ENCODE peak calls at places on chromosomes 11 and 22, in six cellular contexts. D, N, W, Z, E and V are unnamed samples.

GRCh38 chr11:86800076-86800955 is at the start of gene PRSS23:
- DNase-seq in D (peak; percentile 83), Z (peak; percentile 71), W (no peak), E (no peak), N (no peak), V (no peak)

GRCh38 chr11:117002639-117003305 is 95.5 kb downstream of the SIK3 start:
- DNase-seq in D (no peak), E (no peak), W (no peak), N (no peak), Z (no peak), V (no peak)

GRCh38 chr22:26477341-26477731 is 6.2 kb downstream of the HPS4 start:
- DNase-seq in Z (no peak), W (no peak), D (no peak), N (no peak), E (no peak), V (no peak)

GRCh38 chr22:20955548-20955947 is 11.5 kb upstream of the AIFM3 start:
- DNase-seq in E (no peak), W (no peak), D (no peak), N (no peak), Z (no peak), V (no peak)

GRCh38 chr22:40243891-40244290 is 66.2 kb downstream of the TNRC6B start:
- DNase-seq in N (no peak), Z (peak; percentile 46), W (no peak), D (no peak), E (no peak), V (no peak)

GRCh38 chr22:48782817-48783511 is 1044.7 kb downstream of the BRD1 start:
- DNase-seq in D (peak; percentile 41), Z (no peak), W (no peak), E (no peak), N (no peak), V (peak; percentile 30)

GRCh38 chr11:88282789-88283188 is 54.7 kb downstream of the CTSC start:
- DNase-seq in N (no peak), D (no peak), W (no peak), E (no peak), Z (no peak), V (no peak)

GRCh38 chr22:35567214-35567792 is 26.7 kb downstream of the RASD2 start:
- DNase-seq in Z (no peak), W (no peak), N (no peak), E (no peak), D (no peak), V (no peak)

GRCh38 chr11:69344570-69345145 is 50.7 kb downstream of the MYEOV start:
- DNase-seq in N (no peak), D (peak; percentile 33), Z (no peak), W (no peak), E (peak; percentile 23), V (peak; percentile 26)

GRCh38 chr11:17683378-17684161 is 35.8 kb upstream of the MYOD1 start:
- DNase-seq in W (no peak), D (no peak), E (no peak), Z (no peak), N (no peak), V (no peak)